ENCODE peak calls at places on chromosomes 16 and 17, in ten cellular contexts. One of them, this sample, is unnamed.
A peak's percentile ranks its signal among the peaks of the same experiment; 100 is the strongest.

GRCh38 chr17:66523378-66524174 is 221.2 kb downstream of the PRKCA start:
- DNase-seq in hypothalamus: peak; percentile 29
- DNase-seq in stimulated activated CD8-positive, alpha-beta memory T cell treated with anti-CD3 and anti-CD28 coated beads, Interleukin-7, amount 100 ng/mL, for 1 hour: no peak
- DNase-seq in ovary: no peak
- DNase-seq in GM12892: no peak
- DNase-seq in NCI-H524: no peak
- DNase-seq in Caco-2: no peak
- DNase-seq in effector CD4-positive, alpha-beta T cell: no peak
- DNase-seq in naive thymus-derived CD4-positive, alpha-beta T cell: no peak
- DNase-seq in AG08396: peak; percentile 58
- DNase-seq in this sample: peak; percentile 69

GRCh38 chr17:82963104-82963950 is 116.1 kb upstream of the METRNL start:
- DNase-seq in GM12892: no peak
- DNase-seq in Caco-2: peak; percentile 24
- DNase-seq in hypothalamus: peak; percentile 60
- DNase-seq in AG08396: peak; percentile 90
- DNase-seq in effector CD4-positive, alpha-beta T cell: no peak
- DNase-seq in NCI-H524: no peak
- DNase-seq in naive thymus-derived CD4-positive, alpha-beta T cell: no peak
- DNase-seq in stimulated activated CD8-positive, alpha-beta memory T cell treated with anti-CD3 and anti-CD28 coated beads, Interleukin-7, amount 100 ng/mL, for 1 hour: no peak
- DNase-seq in ovary: peak; percentile 76
- DNase-seq in this sample: peak; percentile 80

GRCh38 chr17:7677388-7678067 is 9.8 kb downstream of the TP53 start:
- DNase-seq in Caco-2: no peak
- DNase-seq in effector CD4-positive, alpha-beta T cell: no peak
- DNase-seq in NCI-H524: no peak
- DNase-seq in hypothalamus: no peak
- DNase-seq in GM12892: no peak
- DNase-seq in naive thymus-derived CD4-positive, alpha-beta T cell: no peak
- DNase-seq in stimulated activated CD8-positive, alpha-beta memory T cell treated with anti-CD3 and anti-CD28 coated beads, Interleukin-7, amount 100 ng/mL, for 1 hour: no peak
- DNase-seq in AG08396: no peak
- DNase-seq in ovary: no peak
- DNase-seq in this sample: no peak

GRCh38 chr17:21511368-21512195 is 135.4 kb downstream of the KCNJ12 start:
- DNase-seq in naive thymus-derived CD4-positive, alpha-beta T cell: peak; percentile 52
- DNase-seq in hypothalamus: peak; percentile 85
- DNase-seq in stimulated activated CD8-positive, alpha-beta memory T cell treated with anti-CD3 and anti-CD28 coated beads, Interleukin-7, amount 100 ng/mL, for 1 hour: peak; percentile 36
- DNase-seq in GM12892: peak; percentile 43
- DNase-seq in NCI-H524: peak; percentile 83
- DNase-seq in ovary: peak; percentile 85
- DNase-seq in AG08396: peak; percentile 88
- DNase-seq in effector CD4-positive, alpha-beta T cell: peak; percentile 45
- DNase-seq in Caco-2: peak; percentile 82
- DNase-seq in this sample: peak; percentile 77

GRCh38 chr17:60168654-60169053 is 18.9 kb downstream of the CA4 start:
- DNase-seq in Caco-2: no peak
- DNase-seq in naive thymus-derived CD4-positive, alpha-beta T cell: no peak
- DNase-seq in ovary: no peak
- DNase-seq in NCI-H524: no peak
- DNase-seq in hypothalamus: no peak
- DNase-seq in stimulated activated CD8-positive, alpha-beta memory T cell treated with anti-CD3 and anti-CD28 coated beads, Interleukin-7, amount 100 ng/mL, for 1 hour: no peak
- DNase-seq in GM12892: no peak
- DNase-seq in AG08396: no peak
- DNase-seq in effector CD4-positive, alpha-beta T cell: no peak
- DNase-seq in this sample: no peak

GRCh38 chr16:4893103-4893862 is 43.7 kb downstream of the PPL start:
- DNase-seq in ovary: no peak
- DNase-seq in stimulated activated CD8-positive, alpha-beta memory T cell treated with anti-CD3 and anti-CD28 coated beads, Interleukin-7, amount 100 ng/mL, for 1 hour: no peak
- DNase-seq in NCI-H524: no peak
- DNase-seq in naive thymus-derived CD4-positive, alpha-beta T cell: no peak
- DNase-seq in effector CD4-positive, alpha-beta T cell: no peak
- DNase-seq in AG08396: no peak
- DNase-seq in Caco-2: no peak
- DNase-seq in hypothalamus: no peak
- DNase-seq in GM12892: no peak
- DNase-seq in this sample: no peak

GRCh38 chr16:87995644-87996043 is 44.4 kb downstream of the BANP start:
- DNase-seq in NCI-H524: no peak
- DNase-seq in Caco-2: no peak
- DNase-seq in GM12892: no peak
- DNase-seq in hypothalamus: no peak
- DNase-seq in ovary: peak; percentile 12
- DNase-seq in AG08396: no peak
- DNase-seq in effector CD4-positive, alpha-beta T cell: no peak
- DNase-seq in naive thymus-derived CD4-positive, alpha-beta T cell: no peak
- DNase-seq in stimulated activated CD8-positive, alpha-beta memory T cell treated with anti-CD3 and anti-CD28 coated beads, Interleukin-7, amount 100 ng/mL, for 1 hour: no peak
- DNase-seq in this sample: no peak

GRCh38 chr16:19210175-19210924 is 42.3 kb downstream of the SYT17 start:
- DNase-seq in NCI-H524: no peak
- DNase-seq in hypothalamus: peak; percentile 7
- DNase-seq in naive thymus-derived CD4-positive, alpha-beta T cell: no peak
- DNase-seq in Caco-2: no peak
- DNase-seq in stimulated activated CD8-positive, alpha-beta memory T cell treated with anti-CD3 and anti-CD28 coated beads, Interleukin-7, amount 100 ng/mL, for 1 hour: no peak
- DNase-seq in ovary: no peak
- DNase-seq in AG08396: no peak
- DNase-seq in effector CD4-positive, alpha-beta T cell: no peak
- DNase-seq in GM12892: peak; percentile 30
- DNase-seq in this sample: peak; percentile 77

GRCh38 chr17:59803377-59803757 is 89.4 kb downstream of the TUBD1 start:
- DNase-seq in AG08396: no peak
- DNase-seq in naive thymus-derived CD4-positive, alpha-beta T cell: no peak
- DNase-seq in stimulated activated CD8-positive, alpha-beta memory T cell treated with anti-CD3 and anti-CD28 coated beads, Interleukin-7, amount 100 ng/mL, for 1 hour: no peak
- DNase-seq in hypothalamus: no peak
- DNase-seq in ovary: no peak
- DNase-seq in NCI-H524: no peak
- DNase-seq in Caco-2: no peak
- DNase-seq in GM12892: no peak
- DNase-seq in effector CD4-positive, alpha-beta T cell: no peak
- DNase-seq in this sample: no peak

GRCh38 chr17:4584835-4585187 is 482 bp downstream of the SMTNL2 start:
- DNase-seq in Caco-2: no peak
- DNase-seq in ovary: peak; percentile 51
- DNase-seq in naive thymus-derived CD4-positive, alpha-beta T cell: no peak
- DNase-seq in hypothalamus: no peak
- DNase-seq in GM12892: no peak
- DNase-seq in effector CD4-positive, alpha-beta T cell: no peak
- DNase-seq in AG08396: no peak
- DNase-seq in NCI-H524: no peak
- DNase-seq in stimulated activated CD8-positive, alpha-beta memory T cell treated with anti-CD3 and anti-CD28 coated beads, Interleukin-7, amount 100 ng/mL, for 1 hour: no peak
- DNase-seq in this sample: no peak

GRCh38 chr17:19304209-19304608 is 58.3 kb downstream of the B9D1 start:
- DNase-seq in Caco-2: no peak
- DNase-seq in ovary: no peak
- DNase-seq in NCI-H524: no peak
- DNase-seq in stimulated activated CD8-positive, alpha-beta memory T cell treated with anti-CD3 and anti-CD28 coated beads, Interleukin-7, amount 100 ng/mL, for 1 hour: no peak
- DNase-seq in hypothalamus: peak; percentile 51
- DNase-seq in AG08396: no peak
- DNase-seq in effector CD4-positive, alpha-beta T cell: no peak
- DNase-seq in naive thymus-derived CD4-positive, alpha-beta T cell: no peak
- DNase-seq in GM12892: no peak
- DNase-seq in this sample: peak; percentile 53

GRCh38 chr17:38751803-38752118 is 780 bp upstream of the PSMB3 start:
- DNase-seq in AG08396: peak; percentile 82
- DNase-seq in ovary: peak; percentile 87
- DNase-seq in effector CD4-positive, alpha-beta T cell: peak; percentile 61
- DNase-seq in hypothalamus: peak; percentile 70
- DNase-seq in NCI-H524: peak; percentile 76
- DNase-seq in stimulated activated CD8-positive, alpha-beta memory T cell treated with anti-CD3 and anti-CD28 coated beads, Interleukin-7, amount 100 ng/mL, for 1 hour: peak; percentile 71
- DNase-seq in naive thymus-derived CD4-positive, alpha-beta T cell: peak; percentile 78
- DNase-seq in Caco-2: peak; percentile 91
- DNase-seq in GM12892: no peak
- DNase-seq in this sample: peak; percentile 89

GRCh38 chr16:66370786-66371684 is 4.5 kb downstream of the CDH5 start:
- DNase-seq in Caco-2: no peak
- DNase-seq in ovary: peak; percentile 35
- DNase-seq in AG08396: no peak
- DNase-seq in hypothalamus: no peak
- DNase-seq in stimulated activated CD8-positive, alpha-beta memory T cell treated with anti-CD3 and anti-CD28 coated beads, Interleukin-7, amount 100 ng/mL, for 1 hour: no peak
- DNase-seq in effector CD4-positive, alpha-beta T cell: no peak
- DNase-seq in GM12892: no peak
- DNase-seq in NCI-H524: no peak
- DNase-seq in naive thymus-derived CD4-positive, alpha-beta T cell: no peak
- DNase-seq in this sample: no peak

GRCh38 chr17:12958786-12959185 is 59.0 kb downstream of the ELAC2 start:
- DNase-seq in Caco-2: no peak
- DNase-seq in NCI-H524: no peak
- DNase-seq in naive thymus-derived CD4-positive, alpha-beta T cell: no peak
- DNase-seq in effector CD4-positive, alpha-beta T cell: no peak
- DNase-seq in GM12892: no peak
- DNase-seq in hypothalamus: no peak
- DNase-seq in AG08396: no peak
- DNase-seq in stimulated activated CD8-positive, alpha-beta memory T cell treated with anti-CD3 and anti-CD28 coated beads, Interleukin-7, amount 100 ng/mL, for 1 hour: no peak
- DNase-seq in ovary: no peak
- DNase-seq in this sample: peak; percentile 51

GRCh38 chr17:163514-164103 is 17.8 kb downstream of the DOC2B start:
- DNase-seq in hypothalamus: no peak
- DNase-seq in GM12892: no peak
- DNase-seq in stimulated activated CD8-positive, alpha-beta memory T cell treated with anti-CD3 and anti-CD28 coated beads, Interleukin-7, amount 100 ng/mL, for 1 hour: no peak
- DNase-seq in AG08396: no peak
- DNase-seq in naive thymus-derived CD4-positive, alpha-beta T cell: no peak
- DNase-seq in effector CD4-positive, alpha-beta T cell: no peak
- DNase-seq in NCI-H524: no peak
- DNase-seq in ovary: no peak
- DNase-seq in Caco-2: no peak
- DNase-seq in this sample: no peak

GRCh38 chr17:52606098-52606497 is 447.6 kb upstream of the CA10 start:
- DNase-seq in naive thymus-derived CD4-positive, alpha-beta T cell: no peak
- DNase-seq in GM12892: no peak
- DNase-seq in hypothalamus: no peak
- DNase-seq in effector CD4-positive, alpha-beta T cell: no peak
- DNase-seq in NCI-H524: no peak
- DNase-seq in stimulated activated CD8-positive, alpha-beta memory T cell treated with anti-CD3 and anti-CD28 coated beads, Interleukin-7, amount 100 ng/mL, for 1 hour: no peak
- DNase-seq in ovary: no peak
- DNase-seq in AG08396: no peak
- DNase-seq in Caco-2: no peak
- DNase-seq in this sample: no peak

GRCh38 chr16:88566158-88566557 is 4.0 kb upstream of the ZC3H18 start:
- DNase-seq in hypothalamus: no peak
- DNase-seq in GM12892: no peak
- DNase-seq in AG08396: no peak
- DNase-seq in NCI-H524: no peak
- DNase-seq in stimulated activated CD8-positive, alpha-beta memory T cell treated with anti-CD3 and anti-CD28 coated beads, Interleukin-7, amount 100 ng/mL, for 1 hour: no peak
- DNase-seq in naive thymus-derived CD4-positive, alpha-beta T cell: no peak
- DNase-seq in effector CD4-positive, alpha-beta T cell: no peak
- DNase-seq in Caco-2: no peak
- DNase-seq in ovary: no peak
- DNase-seq in this sample: peak; percentile 72

GRCh38 chr16:68744744-68745280 is 7.7 kb downstream of the CDH1 start:
- DNase-seq in naive thymus-derived CD4-positive, alpha-beta T cell: no peak
- DNase-seq in stimulated activated CD8-positive, alpha-beta memory T cell treated with anti-CD3 and anti-CD28 coated beads, Interleukin-7, amount 100 ng/mL, for 1 hour: no peak
- DNase-seq in GM12892: no peak
- DNase-seq in AG08396: no peak
- DNase-seq in ovary: no peak
- DNase-seq in NCI-H524: no peak
- DNase-seq in Caco-2: peak; percentile 96
- DNase-seq in effector CD4-positive, alpha-beta T cell: no peak
- DNase-seq in hypothalamus: no peak
- DNase-seq in this sample: peak; percentile 30

GRCh38 chr17:40218006-40218739 is 931 bp upstream of the WIPF2 start:
- DNase-seq in ovary: no peak
- DNase-seq in hypothalamus: no peak
- DNase-seq in Caco-2: no peak
- DNase-seq in naive thymus-derived CD4-positive, alpha-beta T cell: no peak
- DNase-seq in NCI-H524: no peak
- DNase-seq in effector CD4-positive, alpha-beta T cell: no peak
- DNase-seq in AG08396: no peak
- DNase-seq in GM12892: no peak
- DNase-seq in stimulated activated CD8-positive, alpha-beta memory T cell treated with anti-CD3 and anti-CD28 coated beads, Interleukin-7, amount 100 ng/mL, for 1 hour: no peak
- DNase-seq in this sample: no peak

GRCh38 chr17:80992948-80993624 is 1.4 kb downstream of the CHMP6 start:
- DNase-seq in naive thymus-derived CD4-positive, alpha-beta T cell: no peak
- DNase-seq in ovary: no peak
- DNase-seq in hypothalamus: no peak
- DNase-seq in GM12892: peak; percentile 32
- DNase-seq in NCI-H524: no peak
- DNase-seq in AG08396: no peak
- DNase-seq in effector CD4-positive, alpha-beta T cell: no peak
- DNase-seq in Caco-2: no peak
- DNase-seq in stimulated activated CD8-positive, alpha-beta memory T cell treated with anti-CD3 and anti-CD28 coated beads, Interleukin-7, amount 100 ng/mL, for 1 hour: no peak
- DNase-seq in this sample: no peak

GRCh38 chr17:1576500-1576899 is 13.9 kb upstream of the PITPNA start:
- DNase-seq in AG08396: no peak
- DNase-seq in GM12892: no peak
- DNase-seq in ovary: peak; percentile 45
- DNase-seq in hypothalamus: no peak
- DNase-seq in naive thymus-derived CD4-positive, alpha-beta T cell: no peak
- DNase-seq in Caco-2: no peak
- DNase-seq in stimulated activated CD8-positive, alpha-beta memory T cell treated with anti-CD3 and anti-CD28 coated beads, Interleukin-7, amount 100 ng/mL, for 1 hour: no peak
- DNase-seq in effector CD4-positive, alpha-beta T cell: no peak
- DNase-seq in NCI-H524: no peak
- DNase-seq in this sample: no peak

GRCh38 chr17:77125432-77125901 is 15.3 kb upstream of the SEC14L1 start:
- DNase-seq in GM12892: no peak
- DNase-seq in NCI-H524: no peak
- DNase-seq in hypothalamus: no peak
- DNase-seq in naive thymus-derived CD4-positive, alpha-beta T cell: no peak
- DNase-seq in ovary: no peak
- DNase-seq in stimulated activated CD8-positive, alpha-beta memory T cell treated with anti-CD3 and anti-CD28 coated beads, Interleukin-7, amount 100 ng/mL, for 1 hour: no peak
- DNase-seq in AG08396: peak; percentile 74
- DNase-seq in effector CD4-positive, alpha-beta T cell: no peak
- DNase-seq in Caco-2: no peak
- DNase-seq in this sample: peak; percentile 99

GRCh38 chr17:62760888-62761267 is 47.2 kb downstream of the MARCHF10 start:
- DNase-seq in AG08396: no peak
- DNase-seq in NCI-H524: no peak
- DNase-seq in GM12892: no peak
- DNase-seq in ovary: no peak
- DNase-seq in Caco-2: no peak
- DNase-seq in naive thymus-derived CD4-positive, alpha-beta T cell: no peak
- DNase-seq in stimulated activated CD8-positive, alpha-beta memory T cell treated with anti-CD3 and anti-CD28 coated beads, Interleukin-7, amount 100 ng/mL, for 1 hour: no peak
- DNase-seq in hypothalamus: no peak
- DNase-seq in effector CD4-positive, alpha-beta T cell: no peak
- DNase-seq in this sample: no peak

GRCh38 chr17:71437176-71437575 is 683.6 kb upstream of the SOX9 start:
- DNase-seq in Caco-2: no peak
- DNase-seq in NCI-H524: no peak
- DNase-seq in naive thymus-derived CD4-positive, alpha-beta T cell: no peak
- DNase-seq in AG08396: no peak
- DNase-seq in hypothalamus: no peak
- DNase-seq in GM12892: no peak
- DNase-seq in stimulated activated CD8-positive, alpha-beta memory T cell treated with anti-CD3 and anti-CD28 coated beads, Interleukin-7, amount 100 ng/mL, for 1 hour: no peak
- DNase-seq in ovary: no peak
- DNase-seq in effector CD4-positive, alpha-beta T cell: no peak
- DNase-seq in this sample: peak; percentile 37

GRCh38 chr17:77914440-77915254 is 43.9 kb upstream of the TNRC6C start:
- DNase-seq in GM12892: no peak
- DNase-seq in AG08396: no peak
- DNase-seq in stimulated activated CD8-positive, alpha-beta memory T cell treated with anti-CD3 and anti-CD28 coated beads, Interleukin-7, amount 100 ng/mL, for 1 hour: no peak
- DNase-seq in naive thymus-derived CD4-positive, alpha-beta T cell: no peak
- DNase-seq in Caco-2: no peak
- DNase-seq in ovary: no peak
- DNase-seq in hypothalamus: no peak
- DNase-seq in NCI-H524: no peak
- DNase-seq in effector CD4-positive, alpha-beta T cell: no peak
- DNase-seq in this sample: peak; percentile 22

GRCh38 chr17:18258356-18259038 is at the start of gene FLII:
- DNase-seq in Caco-2: peak; percentile 74
- DNase-seq in NCI-H524: no peak
- DNase-seq in hypothalamus: peak; percentile 66
- DNase-seq in GM12892: peak; percentile 68
- DNase-seq in AG08396: peak; percentile 86
- DNase-seq in effector CD4-positive, alpha-beta T cell: peak; percentile 51
- DNase-seq in stimulated activated CD8-positive, alpha-beta memory T cell treated with anti-CD3 and anti-CD28 coated beads, Interleukin-7, amount 100 ng/mL, for 1 hour: peak; percentile 21
- DNase-seq in ovary: peak; percentile 73
- DNase-seq in naive thymus-derived CD4-positive, alpha-beta T cell: peak; percentile 53
- DNase-seq in this sample: peak; percentile 53